ENCODE peak calls at places on chromosomes 2 and 18, in nine cellular contexts. C is pancreas, K is sigmoid colon, S is colonic mucosa, U is NCI-H2171 treated with DMSO at 0.1 percent for 48 hours, G is NCI-H2029, L is T follicular helper cell, J is mucosa of descending colon, M is WTC11. Q is an unnamed sample.

GRCh38 chr2:156023266-156023879 is 309.1 kb downstream of the NR4A2 start:
- DNase-seq in J (no peak), U (peak; percentile 16), L (no peak), M (no peak), K (no peak), G (no peak), S (no peak), C (no peak), Q (no peak)

GRCh38 chr2:33598472-33599174 is 476 bp downstream of the FAM98A start:
- DNase-seq in U (peak; percentile 31), M (peak; percentile 30), G (no peak), C (no peak), J (no peak), K (no peak), S (peak; percentile 41), L (peak; percentile 12), Q (peak; percentile 82)

GRCh38 chr2:220460257-220460985 is 833.0 kb downstream of the SLC4A3 start:
- DNase-seq in L (no peak), G (no peak), U (no peak), J (no peak), C (no peak), S (no peak), K (no peak), M (no peak), Q (no peak)

GRCh38 chr2:19900536-19901200 is 1.1 kb downstream of the TTC32 start:
- DNase-seq in K (no peak), U (no peak), C (no peak), J (no peak), S (peak; percentile 31), M (no peak), G (no peak), L (no peak), Q (no peak)

GRCh38 chr2:136162438-136162837 is 44.5 kb upstream of the CXCR4 start:
- DNase-seq in S (no peak), K (no peak), C (no peak), J (no peak), U (peak; percentile 5), G (no peak), L (no peak), M (no peak), Q (no peak)

GRCh38 chr2:138752231-138752956 is 27.8 kb downstream of the NXPH2 start:
- DNase-seq in M (no peak), C (no peak), L (no peak), U (no peak), K (no peak), J (no peak), S (no peak), G (no peak), Q (no peak)

GRCh38 chr2:20050104-20050711 is 1.2 kb downstream of the LAPTM4A start:
- DNase-seq in L (peak; percentile 21), K (no peak), M (no peak), C (peak; percentile 28), U (peak; percentile 97), J (no peak), G (peak; percentile 36), S (peak; percentile 46), Q (no peak)

GRCh38 chr2:23375448-23375847 is 9.5 kb upstream of the KLHL29 start:
- DNase-seq in L (no peak), G (peak; percentile 26), K (no peak), J (no peak), S (no peak), U (peak; percentile 87), M (no peak), C (no peak), Q (no peak)

GRCh38 chr18:8856769-8857393 is 151.5 kb downstream of the MTCL1 start:
- DNase-seq in J (no peak), C (no peak), L (no peak), G (no peak), K (no peak), M (peak; percentile 24), S (no peak), U (no peak), Q (no peak)

GRCh38 chr2:190551928-190552327 is 17.4 kb upstream of the NEMP2 start:
- DNase-seq in J (no peak), K (no peak), S (no peak), G (no peak), M (no peak), U (no peak), C (no peak), L (no peak), Q (no peak)

GRCh38 chr2:239586651-239587310 is 186.0 kb upstream of the HDAC4 start:
- DNase-seq in L (no peak), G (no peak), C (no peak), K (no peak), M (peak; percentile 7), S (no peak), U (no peak), J (peak; percentile 9), Q (peak; percentile 52)

GRCh38 chr2:120622886-120623753 is 112.5 kb upstream of the GLI2 start:
- DNase-seq in U (no peak), K (peak; percentile 45), G (no peak), L (no peak), S (no peak), M (no peak), C (no peak), J (no peak), Q (peak; percentile 62)

GRCh38 chr2:161138429-161138828 is 21.8 kb upstream of the TANK start:
- DNase-seq in M (no peak), K (no peak), S (no peak), J (no peak), C (no peak), L (no peak), G (no peak), U (no peak), Q (no peak)